ENCODE peak calls at places on chromosome 16, in nine cellular contexts. D is AG04450; O is upper lobe of left lung; X is foreskin keratinocyte; R is CD4-positive, alpha-beta T cell; N is astrocyte of the spinal cord; S is lung; U is AG09309; M is coronary artery. K is an unnamed sample.

GRCh38 chr16:84043486-84044107 is 1.0 kb upstream of the SLC38A8 start:
- DNase-seq in O (no peak), S (no peak), N (no peak), D (no peak), U (no peak), X (no peak), M (no peak), R (no peak), K (no peak)

GRCh38 chr16:12876778-12877177 is 24.6 kb upstream of the SHISA9 start:
- DNase-seq in R (no peak), N (no peak), M (no peak), U (no peak), X (no peak), S (no peak), O (no peak), D (no peak), K (no peak)

GRCh38 chr16:51556694-51557327 is 405.7 kb upstream of the SALL1 start:
- DNase-seq in R (no peak), O (no peak), S (no peak), N (peak; percentile 95), M (no peak), D (peak; percentile 77), X (peak; percentile 64), U (peak; percentile 79), K (no peak)

GRCh38 chr16:88685156-88686061 is 898 bp downstream of the SNAI3 start:
- DNase-seq in O (no peak), X (peak; percentile 26), U (no peak), N (peak; percentile 34), R (peak; percentile 70), D (no peak), M (no peak), S (no peak), K (no peak)

GRCh38 chr16:4389051-4389955 is 17.7 kb downstream of the VASN start:
- DNase-seq in S (no peak), N (no peak), M (no peak), D (no peak), X (no peak), O (no peak), R (no peak), U (no peak), K (no peak)

GRCh38 chr16:2790631-2791030 is 3.3 kb upstream of the PRSS33 start:
- DNase-seq in D (no peak), O (no peak), X (no peak), S (no peak), U (no peak), R (no peak), M (no peak), N (no peak), K (no peak)

GRCh38 chr16:23293016-23293415 is 9.1 kb upstream of the SCNN1B start:
- DNase-seq in R (no peak), S (no peak), N (no peak), M (no peak), X (no peak), D (no peak), U (no peak), O (no peak), K (no peak)

GRCh38 chr16:84540194-84540593 is 35.7 kb upstream of the MEAK7 start:
- DNase-seq in R (no peak), M (no peak), N (no peak), S (no peak), X (no peak), D (no peak), O (no peak), U (no peak), K (no peak)

GRCh38 chr16:30889721-30890120 is 4.2 kb downstream of the BCL7C start:
- DNase-seq in N (no peak), S (no peak), O (no peak), R (no peak), D (no peak), M (no peak), U (no peak), X (no peak), K (no peak)

GRCh38 chr16:86751081-86752030 is 173.0 kb downstream of the FOXL1 start:
- DNase-seq in R (no peak), X (peak; percentile 46), M (peak; percentile 81), N (peak; percentile 94), O (no peak), U (peak; percentile 67), S (no peak), D (peak; percentile 63), K (no peak)

GRCh38 chr16:50152807-50153647 is at the start of gene TENT4B:
- DNase-seq in M (peak; percentile 90), R (peak; percentile 86), D (peak; percentile 49), X (peak; percentile 55), N (peak; percentile 84), O (peak; percentile 87), S (peak; percentile 87), U (no peak), K (peak; percentile 80)

GRCh38 chr16:21028728-21029127 is 121.9 kb downstream of the DNAH3 start:
- DNase-seq in N (no peak), O (no peak), U (no peak), S (no peak), M (no peak), R (no peak), D (no peak), X (peak; percentile 78), K (no peak)

GRCh38 chr16:31132303-31132978 is 3.1 kb downstream of the PRSS8 start:
- DNase-seq in N (no peak), R (no peak), O (no peak), D (no peak), S (no peak), U (no peak), X (no peak), M (no peak), K (no peak)

GRCh38 chr16:59605706-59606105 is 871.6 kb upstream of the GOT2 start:
- DNase-seq in S (no peak), D (no peak), O (no peak), X (no peak), N (no peak), M (no peak), U (no peak), R (no peak), K (no peak)

GRCh38 chr16:80720759-80721470 is 83.5 kb downstream of the CDYL2 start:
- DNase-seq in D (no peak), O (no peak), U (no peak), S (no peak), X (peak; percentile 54), R (no peak), M (no peak), N (no peak), K (no peak)

GRCh38 chr16:21222495-21223337 is 10.8 kb upstream of the ANKS4B start:
- DNase-seq in R (no peak), M (no peak), S (no peak), D (no peak), X (no peak), U (no peak), O (no peak), N (no peak), K (no peak)

DNA sequence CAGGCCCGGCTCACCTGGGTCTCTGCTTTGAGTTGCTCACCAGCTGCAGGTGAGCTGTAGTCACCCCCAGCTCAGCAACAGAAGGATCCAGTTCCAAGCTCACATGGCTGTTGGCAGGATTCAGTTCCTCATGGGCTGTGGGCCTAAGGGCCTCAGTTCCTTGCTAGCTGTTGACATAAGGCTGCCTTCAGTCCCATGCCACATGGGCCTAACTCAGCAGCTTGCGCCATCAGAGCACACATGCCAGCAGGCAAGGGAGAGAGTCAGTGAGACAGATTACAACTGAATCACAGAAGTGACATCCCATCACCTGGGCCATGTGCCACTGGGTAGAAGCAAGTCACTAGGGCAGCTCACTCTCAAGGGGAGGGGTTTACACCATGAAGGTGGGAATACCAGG is 24.7 kb downstream of the PSMD7 start:
- DNase-seq in M (no peak), O (peak; percentile 55), R (no peak), X (no peak), S (no peak), U (no peak), D (no peak), N (no peak), K (no peak)
- TF ChIP-seq CTCF in M (no peak), O (no peak), R (no peak), X (no peak), S (no peak), U (no peak), D (no peak), N (no peak), K (no peak)

DNA sequence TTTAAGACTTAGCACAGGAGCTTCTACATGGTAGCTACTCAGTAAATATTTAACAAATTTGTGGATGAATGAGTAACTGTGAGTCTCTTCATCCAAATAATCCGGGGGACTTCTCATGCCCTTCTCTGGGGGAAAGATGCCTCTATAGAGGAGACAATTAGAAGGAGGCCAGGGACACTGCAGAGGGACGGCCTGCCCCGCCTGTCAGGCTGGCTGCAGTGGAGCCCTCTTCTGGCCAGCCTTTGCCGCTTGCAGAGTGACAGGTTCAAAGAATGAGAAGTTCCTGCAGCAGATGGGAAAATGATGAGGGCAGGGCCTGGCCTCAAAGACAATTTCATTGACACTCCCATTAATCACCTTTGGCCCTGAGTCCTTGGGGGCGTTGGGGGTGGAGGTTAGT is 339.1 kb downstream of the MAF start:
- DNase-seq in N (no peak), U (no peak), R (peak; percentile 43), O (peak; percentile 44), M (no peak), X (no peak), S (no peak), D (no peak), K (peak; percentile 33)
- TF ChIP-seq CTCF in N (peak; percentile 8), U (no peak), R (peak; percentile 22), O (peak; percentile 40), M (no peak), X (peak; percentile 36), S (peak; percentile 33), D (no peak), K (peak; percentile 66)

GRCh38 chr16:85631230-85631629 is 18.1 kb downstream of the GSE1 start:
- DNase-seq in R (no peak), M (no peak), S (no peak), N (no peak), O (no peak), X (no peak), D (no peak), U (no peak), K (no peak)

GRCh38 chr16:85633888-85634287 is 20.8 kb downstream of the GSE1 start:
- DNase-seq in N (no peak), M (no peak), S (no peak), O (no peak), X (no peak), R (no peak), D (no peak), U (no peak), K (no peak)

GRCh38 chr16:85633438-85633743 is 20.3 kb downstream of the GSE1 start:
- DNase-seq in O (no peak), N (no peak), D (no peak), U (no peak), M (no peak), X (no peak), R (no peak), S (no peak), K (no peak)

GRCh38 chr16:85632709-85633437 is 19.8 kb downstream of the GSE1 start:
- DNase-seq in N (no peak), S (no peak), X (no peak), D (no peak), M (no peak), R (no peak), U (no peak), O (no peak), K (no peak)

GRCh38 chr16:85631802-85632393 is 18.8 kb downstream of the GSE1 start:
- DNase-seq in X (no peak), U (no peak), O (no peak), M (no peak), S (no peak), D (no peak), N (no peak), R (no peak), K (no peak)
- TF ChIP-seq CTCF in X (peak; percentile 15), U (peak; percentile 1), O (no peak), M (no peak), S (no peak), D (no peak), N (peak; percentile 20), R (no peak), K (no peak)

GRCh38 chr16:67445913-67446907 is 15.3 kb downstream of the HSD11B2 start:
- DNase-seq in R (no peak), N (no peak), U (no peak), D (no peak), S (no peak), X (no peak), O (no peak), M (no peak), K (no peak)
- TF ChIP-seq CTCF in R (no peak), N (no peak), U (no peak), D (no peak), S (no peak), X (no peak), O (no peak), M (no peak), K (no peak)

K was measured in neural crest cell.